ENCODE peak calls at places on chromosomes 16 and 17, in eight cellular contexts. H is sigmoid colon, V is K562, G is transverse colon, P is stomach, D is H1, J is upper lobe of left lung, X is tibial nerve. Q is an unnamed sample. For H3K27me3, the result is how much of the 10 kb centered on the place peaks cover.

GRCh38 chr17:68612923-68613292 is 11.7 kb upstream of the FAM20A start:
- DNase-seq in J (no peak), D (no peak), P (no peak), H (no peak), X (no peak), V (no peak), G (no peak), Q (no peak)

GRCh38 chr16:31201511-31202401 is 804 bp downstream of the PYCARD start:
- DNase-seq in V (peak), P (peak), X (no peak), G (peak), H (no peak), D (peak), J (peak), Q (peak)

GRCh38 chr17:38697061-38697820 is 7.8 kb upstream of the MLLT6 start:
- DNase-seq in H (no peak), G (no peak), P (no peak), V (no peak), J (no peak), X (no peak), D (no peak), Q (no peak)

GRCh38 chr17:16989230-16989952 is 17.5 kb upstream of the TNFRSF13B start:
- DNase-seq in X (no peak), D (no peak), G (peak), H (peak), P (no peak), V (no peak), J (no peak), Q (no peak)

GRCh38 chr16:30096862-30097563 is 1.0 kb upstream of the YPEL3 start:
- DNase-seq in J (no peak), P (no peak), V (no peak), X (no peak), H (no peak), D (peak), G (no peak), Q (no peak)

GRCh38 chr16:67206838-67207115 is 7.8 kb downstream of the ELMO3 start:
- DNase-seq in V (no peak), H (no peak), X (no peak), P (no peak), G (no peak), D (no peak), J (no peak), Q (no peak)

GRCh38 chr17:47663997-47664941 is 14.6 kb downstream of the KPNB1 start:
- DNase-seq in D (peak), V (peak), J (peak), P (peak), G (peak), X (no peak), H (peak), Q (peak)

GRCh38 chr17:48259710-48260291 is 152.2 kb downstream of the SNX11 start:
- DNase-seq in V (peak), P (no peak), X (no peak), J (no peak), D (no peak), G (no peak), H (no peak), Q (no peak)

GRCh38 chr17:1779571-1780074 is 17.8 kb downstream of the SERPINF1 start:
- DNase-seq in J (peak), H (peak), X (peak), D (no peak), V (no peak), P (peak), G (peak), Q (peak)

GRCh38 chr16:28261916-28262315 is 30.4 kb upstream of the SBK1 start:
- DNase-seq in P (no peak), D (no peak), J (no peak), V (no peak), H (no peak), G (peak), X (no peak), Q (no peak)

GRCh38 chr17:66667491-66668030 is 167.4 kb upstream of the CACNG5 start:
- DNase-seq in D (no peak), V (peak), H (no peak), X (no peak), J (no peak), G (no peak), P (no peak), Q (no peak)

GRCh38 chr17:5705081-5705875 is 121.0 kb upstream of the NLRP1 start:
- DNase-seq in J (no peak), P (no peak), D (peak), X (no peak), G (no peak), V (peak), H (no peak), Q (no peak)

GRCh38 chr17:80101160-80101945 is at the start of gene GAA:
- DNase-seq in H (peak), X (peak), V (peak), G (peak), J (peak), P (peak), D (peak), Q (peak)

GRCh38 chr16:4371481-4372314 is at the start of gene VASN:
- DNase-seq in G (peak), J (peak), V (peak), D (peak), P (peak), X (peak), H (peak), Q (peak)

GRCh38 chr17:65925606-65926307 is 266.2 kb downstream of the CEP112 start:
- DNase-seq in X (no peak), H (no peak), J (no peak), P (no peak), D (no peak), G (no peak), V (no peak), Q (no peak)

GRCh38 chr17:6443692-6444572 is at the start of gene PIMREG:
- DNase-seq in G (peak), P (peak), X (peak), V (peak), H (peak), J (peak), D (peak), Q (peak)

GRCh38 chr16:55668337-55669281 is 12.8 kb downstream of the SLC6A2 start:
- DNase-seq in J (no peak), P (no peak), G (no peak), X (no peak), H (no peak), D (no peak), V (no peak), Q (no peak)

GRCh38 chr16:3112058-3112880 is at the start of gene ZNF205:
- DNase-seq in D (peak), J (peak), V (peak), G (peak), X (peak), H (peak), P (peak), Q (peak)

GRCh38 chr16:28326881-28327610 is 34.7 kb downstream of the SBK1 start:
- DNase-seq in P (peak), J (peak), V (peak), G (peak), D (peak), X (no peak), H (peak), Q (no peak)

GRCh38 chr17:71482625-71483024 is 638.2 kb upstream of the SOX9 start:
- DNase-seq in X (no peak), D (no peak), H (no peak), J (no peak), P (no peak), G (no peak), V (no peak), Q (no peak)

GRCh38 chr16:81366316-81366932 is 51.7 kb downstream of the GAN start:
- DNase-seq in D (no peak), G (no peak), H (no peak), X (no peak), J (no peak), V (peak), P (no peak), Q (no peak)

GRCh38 chr16:55465077-55465896 is 13.7 kb upstream of the MMP2 start:
- DNase-seq in V (peak), P (peak), H (peak), G (peak), X (peak), D (peak), J (peak), Q (peak)

GRCh38 chr17:81498953-81499600 is 13.5 kb downstream of the ACTG1 start:
- DNase-seq in D (no peak), G (no peak), V (no peak), P (no peak), H (no peak), X (no peak), J (no peak), Q (no peak)

GRCh38 chr17:2593846-2594656 is 597 bp downstream of the PAFAH1B1 start:
- DNase-seq in G (peak), J (peak), D (peak), P (peak), H (peak), X (peak), V (peak), Q (peak)

GRCh38 chr17:45342871-45343526 is 26.2 kb upstream of the MAP3K14 start:
- DNase-seq in G (peak), D (no peak), V (no peak), P (no peak), J (no peak), X (no peak), H (peak), Q (no peak)

GRCh38 chr17:1126801-1127550 is 52.8 kb downstream of the ABR start:
- DNase-seq in P (no peak), D (no peak), X (no peak), H (no peak), V (no peak), J (no peak), G (no peak), Q (no peak)

GRCh38 chr16:75952124-75952523 is 225.8 kb upstream of the CPHXL start:
- DNase-seq in P (no peak), V (no peak), X (no peak), J (no peak), G (no peak), D (no peak), H (no peak), Q (no peak)

GRCh38 chr17:1626333-1626732 is 2.3 kb downstream of the SLC43A2 start:
- DNase-seq in P (no peak), H (no peak), D (no peak), G (no peak), V (no peak), J (no peak), X (no peak), Q (no peak)

GRCh38 chr16:66529475-66529874 is 20.4 kb downstream of the TK2 start:
- DNase-seq in V (no peak), X (no peak), J (no peak), H (no peak), P (no peak), D (no peak), G (no peak), Q (no peak)

GRCh38 chr17:82627827-82628226 is 20.4 kb downstream of the WDR45B start:
- DNase-seq in D (no peak), V (no peak), H (no peak), G (no peak), P (no peak), X (no peak), J (no peak), Q (peak)

GRCh38 chr17:82121660-82122629 is 23.9 kb upstream of the FASN start:
- DNase-seq in X (no peak), V (peak), H (no peak), G (no peak), D (no peak), J (no peak), P (no peak), Q (no peak)

DNA sequence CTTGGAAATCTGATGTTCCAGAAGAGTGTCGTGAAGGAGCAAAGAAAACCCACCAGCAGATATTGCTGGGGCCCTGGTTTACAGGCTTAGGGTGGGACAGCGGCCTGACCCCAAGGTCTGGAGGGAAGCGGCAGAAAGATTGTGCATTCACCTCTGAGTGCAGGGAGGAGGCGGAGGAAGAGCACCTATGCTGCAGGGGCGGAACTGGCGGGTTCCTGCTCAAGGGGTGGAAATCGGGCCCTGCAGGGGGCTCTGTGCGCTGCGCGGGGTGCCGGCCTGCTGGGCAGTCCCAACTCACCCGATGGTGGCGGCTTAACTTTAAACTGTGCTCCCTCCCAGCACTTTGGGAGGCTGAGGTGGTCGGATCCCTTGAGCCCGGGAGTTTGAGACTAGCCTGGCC is 47.5 kb downstream of the COX4I1 start:
- DNase-seq in J (no peak), P (no peak), H (peak), V (no peak), X (no peak), G (no peak), D (no peak), Q (no peak)
- TF ChIP-seq CTCF in J (no peak), P (no peak), H (no peak), V (no peak), X (no peak), G (no peak), D (no peak), Q (no peak)

DNA sequence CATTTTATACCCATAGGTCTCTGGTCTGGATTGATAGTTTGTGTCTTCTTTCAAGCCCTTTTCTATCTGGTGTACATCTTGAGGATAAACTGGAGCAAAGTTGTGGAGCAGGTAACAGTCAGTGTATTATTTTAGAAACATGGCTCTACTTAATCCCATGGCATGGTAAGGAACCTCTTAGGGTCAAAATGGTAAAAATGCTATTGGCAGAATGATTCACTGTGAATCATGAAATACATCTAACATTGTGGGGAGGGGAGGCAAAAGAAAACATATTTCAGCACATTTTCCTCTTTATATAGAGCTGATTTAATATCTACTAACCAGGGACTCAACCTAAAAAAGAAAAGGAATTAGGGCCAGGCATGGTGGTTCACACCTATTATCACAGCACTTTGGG is 17.9 kb upstream of the ALDH3A2 start:
- DNase-seq in V (no peak), X (no peak), H (no peak), G (no peak), J (no peak), P (no peak), D (no peak), Q (no peak)
- TF ChIP-seq EP300 in V (no peak), X (no peak), H (no peak), G (no peak), J (no peak), P (no peak), D (no peak), Q (no peak)

GRCh38 chr17:26962255-26963162 is 331.4 kb upstream of the WSB1 start:
- DNase-seq in J (no peak), G (no peak), H (no peak), P (no peak), X (no peak), V (no peak), D (no peak), Q (no peak)
- H3K27me3 ChIP-seq in J (under half), G (under half), H (under half), P (under half), X (under half), V (under half), D (under half), Q (under half)

GRCh38 chr16:24896439-24896838 is 50.7 kb downstream of the SLC5A11 start:
- DNase-seq in G (no peak), X (no peak), H (no peak), V (no peak), D (no peak), P (no peak), J (no peak), Q (no peak)
- TF ChIP-seq CTCF in G (no peak), X (no peak), H (no peak), V (no peak), D (no peak), P (no peak), J (no peak), Q (no peak)

Q was measured in ovary.